ENCODE peak calls at places on chromosomes 16 and 17, in six cellular contexts. N, H, G, J, R and F are unnamed samples.
A peak's percentile ranks its signal among the peaks of the same experiment; 100 is the strongest.

GRCh38 chr16:58426095-58426494 is 33.8 kb downstream of the GINS3 start:
- DNase-seq in G (peak; percentile 68), J (peak; percentile 35), R (no peak), H (no peak), N (no peak), F (no peak)

GRCh38 chr17:542943-543342 is 171.7 kb downstream of the VPS53 start:
- DNase-seq in G (no peak), H (no peak), R (no peak), N (no peak), J (no peak), F (no peak)

GRCh38 chr17:48012151-48012520 is 25.5 kb downstream of the COPZ2 start:
- DNase-seq in N (no peak), H (no peak), J (no peak), G (no peak), R (no peak), F (peak; percentile 66)

GRCh38 chr16:88880226-88881051 is 14.0 kb upstream of the PABPN1L start:
- DNase-seq in G (no peak), H (no peak), N (no peak), J (no peak), R (no peak), F (no peak)

GRCh38 chr17:61335105-61335844 is 64.4 kb upstream of the TBX2 start:
- DNase-seq in J (peak; percentile 60), G (no peak), H (no peak), R (no peak), N (peak; percentile 73), F (no peak)

GRCh38 chr17:1484586-1485310 is 7.7 kb downstream of the MYO1C start:
- DNase-seq in H (peak; percentile 73), J (peak; percentile 79), N (no peak), G (peak; percentile 84), R (peak; percentile 57), F (peak; percentile 76)

GRCh38 chr16:12009462-12009861 is 32.9 kb downstream of the SNX29 start:
- DNase-seq in G (no peak), H (no peak), J (no peak), R (no peak), N (no peak), F (no peak)

GRCh38 chr17:69809331-69809730 is 265.7 kb upstream of the KCNJ16 start:
- DNase-seq in J (no peak), N (no peak), R (no peak), H (no peak), G (no peak), F (no peak)

GRCh38 chr16:83113317-83113716 is 486.5 kb downstream of the CDH13 start:
- DNase-seq in G (no peak), N (no peak), R (peak; percentile 10), J (no peak), H (no peak), F (no peak)

GRCh38 chr17:62668091-62668804 is 40.8 kb downstream of the MRC2 start:
- DNase-seq in J (no peak), N (no peak), G (peak; percentile 37), H (no peak), R (no peak), F (peak; percentile 14)

GRCh38 chr17:16442141-16442540 is 26.8 kb downstream of the TRPV2 start:
- DNase-seq in N (no peak), G (no peak), R (no peak), J (no peak), H (no peak), F (no peak)

GRCh38 chr16:77169650-77170236 is 21.2 kb upstream of the MON1B start:
- DNase-seq in J (no peak), H (no peak), G (no peak), R (peak; percentile 33), N (no peak), F (no peak)

GRCh38 chr16:89338863-89339262 is 121.4 kb downstream of the ZNF778 start:
- DNase-seq in J (no peak), N (no peak), R (no peak), G (no peak), H (no peak), F (no peak)

GRCh38 chr16:57528499-57529323 is 7.7 kb downstream of the CCDC102A start:
- DNase-seq in G (peak; percentile 57), H (no peak), R (no peak), J (no peak), N (no peak), F (peak; percentile 44)

GRCh38 chr17:44887971-44888955 is 11.0 kb downstream of the EFTUD2 start:
- DNase-seq in H (no peak), R (no peak), N (no peak), J (no peak), G (peak; percentile 41), F (no peak)

GRCh38 chr17:58183514-58183913 is 9.0 kb upstream of the EPX start:
- DNase-seq in R (no peak), H (peak; percentile 5), G (no peak), J (no peak), N (no peak), F (no peak)

GRCh38 chr17:5526821-5527598 is 40.6 kb downstream of the MIS12 start:
- DNase-seq in G (peak; percentile 89), R (peak; percentile 90), J (peak; percentile 92), H (peak; percentile 55), N (peak; percentile 97), F (no peak)

DNA sequence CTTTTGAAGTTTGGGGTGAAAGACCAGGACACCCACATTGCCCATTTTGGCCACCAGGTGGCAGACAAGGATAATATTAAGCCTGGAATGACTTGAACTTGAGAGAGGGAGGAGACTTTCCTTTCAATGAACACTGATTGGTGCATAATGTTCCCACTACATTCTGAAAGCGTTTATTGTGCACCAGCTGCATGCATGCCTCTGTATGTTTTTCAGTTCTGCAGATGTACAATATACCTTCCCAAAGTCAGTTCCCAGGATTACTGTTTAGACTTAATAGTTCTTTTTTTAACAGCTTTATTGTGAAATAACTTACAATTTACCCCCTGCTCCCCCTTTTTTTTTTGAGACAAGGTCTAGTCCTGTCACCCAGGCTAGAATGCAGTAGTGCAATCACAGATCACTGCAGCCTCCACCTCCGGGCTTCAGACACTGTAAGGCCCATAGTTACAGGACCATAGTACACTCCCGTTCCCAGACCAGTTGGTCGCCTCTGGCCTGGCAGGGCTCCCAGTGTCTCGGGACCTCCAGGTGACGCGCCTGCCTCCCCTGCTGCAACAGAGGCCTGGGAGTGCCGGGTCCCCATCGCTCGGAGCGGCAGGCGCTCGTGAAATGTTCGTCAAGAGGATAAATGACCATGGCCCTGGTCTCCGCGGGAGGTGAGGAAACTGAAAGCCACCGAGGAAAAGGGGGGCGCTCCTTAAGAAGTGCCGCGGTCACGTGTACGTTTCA is 12.2 kb downstream of the CES2 start:
- DNase-seq in H (peak; percentile 72), G (peak; percentile 86), R (peak; percentile 94), N (peak; percentile 63), J (peak; percentile 69), F (peak; percentile 81)
- H3K27ac ChIP-seq in H (no peak overlapping the region), G (no peak overlapping the region), R (no peak overlapping the region), N (no peak overlapping the region), J (no peak overlapping the region), F (no peak overlapping the region)

DNA sequence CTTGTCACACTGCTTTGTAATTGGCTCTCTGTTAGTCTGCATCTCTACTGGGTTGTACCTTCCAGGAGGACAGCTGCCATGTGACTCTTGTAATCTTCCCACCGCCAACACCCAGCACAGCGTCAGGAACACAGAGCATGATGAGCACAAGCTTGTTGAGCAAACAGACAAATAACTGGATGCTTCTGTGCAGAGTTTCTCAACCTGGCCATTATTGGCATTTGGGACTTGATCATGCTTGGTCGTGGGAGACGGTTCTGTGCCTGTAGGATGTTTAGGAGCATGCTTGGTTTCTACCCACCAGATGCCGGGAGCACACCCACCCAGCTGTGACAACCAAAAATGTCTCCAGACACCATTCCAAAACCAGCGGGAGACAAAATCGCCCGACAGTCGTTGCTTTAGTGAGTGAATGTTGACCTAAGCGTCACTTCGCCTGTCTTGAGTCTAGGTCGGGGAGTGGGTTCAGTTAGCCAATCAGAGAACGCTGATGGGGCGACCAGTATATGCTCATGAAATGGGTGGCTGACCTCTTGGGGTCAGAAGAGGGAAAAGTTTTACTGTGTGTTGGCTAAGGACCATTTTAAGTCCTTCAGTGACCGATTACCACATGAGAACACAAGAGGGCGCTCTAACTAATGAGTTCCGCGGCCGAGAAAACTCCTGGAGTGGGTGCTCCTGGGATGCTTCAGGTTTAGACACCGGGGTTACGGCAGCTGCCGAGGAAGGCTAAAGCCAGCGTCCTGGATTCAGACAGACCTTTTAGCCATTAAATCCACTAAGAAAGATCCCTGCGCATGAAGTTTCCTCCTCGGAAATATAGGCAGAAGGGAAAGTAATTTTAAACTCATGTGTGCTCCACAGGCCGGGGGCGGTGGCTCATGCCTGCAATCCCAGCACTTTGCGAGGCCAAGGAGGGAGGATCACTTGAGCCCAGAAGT is 57.8 kb upstream of the TEX2 start:
- DNase-seq in R (peak; percentile 96), N (peak; percentile 45), J (peak; percentile 64), H (peak; percentile 72), G (peak; percentile 74), F (peak; percentile 61)
- H3K27ac ChIP-seq in R (peak overlapping the region; percentile 13), N (no peak overlapping the region), J (no peak overlapping the region), H (no peak overlapping the region), G (no peak overlapping the region), F (peak overlapping the region; percentile 31)

GRCh38 chr17:32569171-32570080 is 82.6 kb downstream of the CDK5R1 start:
- DNase-seq in N (no peak), G (no peak), R (no peak), J (no peak), H (peak; percentile 91), F (no peak)
- H3K27ac ChIP-seq in N (no peak overlapping the region), G (no peak overlapping the region), R (no peak overlapping the region), J (no peak overlapping the region), H (peak overlapping the region; percentile 83), F (no peak overlapping the region)

GRCh38 chr17:7484964-7485377 is 805 bp downstream of the POLR2A start:
- DNase-seq in H (peak; percentile 45), J (no peak), R (no peak), G (no peak), N (no peak), F (no peak)
- H3K27ac ChIP-seq in H (peak overlapping the region; percentile 42), J (peak overlapping the region; percentile 100), R (peak overlapping the region; percentile 71), G (peak overlapping the region; percentile 99), N (peak overlapping the region; percentile 74), F (peak overlapping the region; percentile 100)

GRCh38 chr16:86344586-86344871 is 165.8 kb upstream of the FOXF1 start:
- DNase-seq in J (no peak), H (no peak), R (no peak), G (no peak), N (no peak), F (no peak)

GRCh38 chr16:86343111-86343642 is 167.2 kb upstream of the FOXF1 start:
- DNase-seq in G (peak; percentile 89), H (no peak), R (no peak), N (peak; percentile 78), J (no peak), F (no peak)

GRCh38 chr16:86345521-86345920 is 164.8 kb upstream of the FOXF1 start:
- DNase-seq in H (no peak), R (no peak), N (no peak), G (no peak), J (no peak), F (no peak)

GRCh38 chr16:86344881-86345280 is 165.4 kb upstream of the FOXF1 start:
- DNase-seq in R (no peak), G (no peak), H (no peak), N (no peak), J (no peak), F (no peak)

GRCh38 chr16:86343733-86344585 is 166.4 kb upstream of the FOXF1 start:
- DNase-seq in H (no peak), N (peak; percentile 11), J (no peak), G (no peak), R (no peak), F (no peak)
- H3K27ac ChIP-seq in H (no peak overlapping the region), N (peak overlapping the region; percentile 10), J (peak overlapping the region; percentile 87), G (peak overlapping the region; percentile 57), R (no peak overlapping the region), F (peak overlapping the region; percentile 81)